ENCODE peak calls at places on chromosomes 5 and 9, in six cellular contexts. J is BJ; T is stimulated activated naive B cell treated with anti-CD40 and anti-IgM and Interleukin-4, amounts not matched to agents 10 μg/mL and 1 μg/mL and 100 μg/mL, for 72 hours; C is NCI-H524; K is germinal center; Z is fibroblast of lung. X is an unnamed sample.

GRCh38 chr9:114216081-114216480 is 60.7 kb downstream of the COL27A1 start:
- DNase-seq in J (no peak), T (no peak), C (peak; percentile 75), K (no peak), Z (peak; percentile 49), X (peak; percentile 87)

GRCh38 chr5:117486879-117487391 is 912.3 kb upstream of the SEMA6A start:
- DNase-seq in J (no peak), T (no peak), C (peak; percentile 97), K (no peak), Z (no peak), X (no peak)

GRCh38 chr5:57128325-57128724 is 45.5 kb upstream of the GPBP1 start:
- DNase-seq in J (no peak), T (no peak), C (no peak), K (no peak), Z (no peak), X (no peak)

GRCh38 chr5:86880785-86881492 is 263.2 kb downstream of the COX7C start:
- DNase-seq in J (peak; percentile 52), T (peak; percentile 20), C (peak; percentile 84), K (peak; percentile 15), Z (peak; percentile 86), X (no peak)

GRCh38 chr5:135547590-135548254 is 12.0 kb upstream of the NEUROG1 start:
- DNase-seq in J (no peak), T (no peak), C (peak; percentile 50), K (no peak), Z (no peak), X (no peak)

GRCh38 chr5:11230890-11231289 is 469.9 kb upstream of the DAP start:
- DNase-seq in J (no peak), T (no peak), C (no peak), K (no peak), Z (no peak), X (no peak)

GRCh38 chr5:10689391-10690081 is 71.5 kb downstream of the DAP start:
- DNase-seq in J (no peak), T (no peak), C (peak; percentile 62), K (peak; percentile 42), Z (peak; percentile 64), X (no peak)

GRCh38 chr9:37953775-37954437 is 50.0 kb upstream of the SLC25A51 start:
- DNase-seq in J (peak; percentile 93), T (peak; percentile 54), C (no peak), K (peak; percentile 14), Z (peak; percentile 99), X (peak; percentile 66)

GRCh38 chr9:8106362-8106761 is 306.8 kb upstream of the DMAC1 start:
- DNase-seq in J (no peak), T (no peak), C (no peak), K (no peak), Z (no peak), X (no peak)

GRCh38 chr9:92463989-92464388 is 18.3 kb downstream of the ASPN start:
- DNase-seq in J (peak; percentile 91), T (no peak), C (no peak), K (no peak), Z (peak; percentile 98), X (peak; percentile 73)

GRCh38 chr9:114366334-114367128 is 21.3 kb downstream of the AKNA start:
- DNase-seq in J (peak; percentile 88), T (no peak), C (peak; percentile 38), K (no peak), Z (peak; percentile 92), X (peak; percentile 69)

X was measured in ascending aorta.